ENCODE peak calls at places on chromosomes 12 and 14, in ten cellular contexts. V is Panc1, C is upper lobe of right lung, F is Peyer's patch, I is thoracic aorta, U is mammary epithelial cell, W is body of pancreas, B is lower lobe of right lung, D is cardiac muscle cell, K is dorsolateral prefrontal cortex. R is an unnamed sample.
A peak's percentile ranks its signal among the peaks of the same experiment; 100 is the strongest.

GRCh38 chr12:80580254-80580653 is 127.2 kb upstream of the MYF6 start:
- DNase-seq in V (no peak), C (no peak), F (no peak), I (no peak), U (peak; percentile 80), W (no peak), B (no peak), D (peak; percentile 77), K (no peak), R (no peak)

GRCh38 chr14:62213516-62213915 is 451.3 kb downstream of the SNAPC1 start:
- DNase-seq in V (no peak), C (no peak), F (no peak), I (no peak), U (peak; percentile 80), W (no peak), B (no peak), D (peak; percentile 62), K (no peak), R (no peak)

GRCh38 chr14:35335388-35336092 is 43.4 kb downstream of the PSMA6 start:
- DNase-seq in V (no peak), C (peak; percentile 71), F (peak; percentile 96), I (no peak), U (no peak), W (peak; percentile 88), B (no peak), D (peak; percentile 32), K (no peak), R (no peak)

GRCh38 chr12:18897816-18898215 is 159.9 kb downstream of the CAPZA3 start:
- DNase-seq in V (no peak), C (no peak), F (no peak), I (no peak), U (no peak), W (no peak), B (no peak), D (no peak), K (no peak), R (no peak)

GRCh38 chr14:50025073-50025472 is 91.3 kb downstream of the VCPKMT start:
- DNase-seq in V (no peak), C (no peak), F (no peak), I (no peak), U (no peak), W (no peak), B (no peak), D (no peak), K (no peak), R (no peak)

GRCh38 chr14:99156814-99157213 is 115.2 kb downstream of the BCL11B start:
- DNase-seq in V (no peak), C (no peak), F (no peak), I (no peak), U (no peak), W (no peak), B (no peak), D (no peak), K (no peak), R (no peak)

GRCh38 chr12:46886541-46887041 is 60.8 kb upstream of the SLC38A4 start:
- DNase-seq in V (no peak), C (no peak), F (no peak), I (no peak), U (peak; percentile 85), W (no peak), B (no peak), D (no peak), K (no peak), R (no peak)

GRCh38 chr12:15829949-15830348 is 40.8 kb upstream of the EPS8 start:
- DNase-seq in V (no peak), C (no peak), F (no peak), I (no peak), U (peak; percentile 17), W (no peak), B (no peak), D (peak; percentile 50), K (no peak), R (no peak)

GRCh38 chr12:128259556-128260070 is 7.4 kb upstream of the TMEM132C start:
- DNase-seq in V (no peak), C (no peak), F (no peak), I (no peak), U (no peak), W (peak; percentile 62), B (no peak), D (peak; percentile 12), K (peak; percentile 54), R (no peak)

GRCh38 chr14:51776102-51776894 is 84.1 kb upstream of the GNG2 start:
- DNase-seq in V (no peak), C (no peak), F (peak; percentile 48), I (no peak), U (peak; percentile 55), W (peak; percentile 49), B (no peak), D (peak; percentile 86), K (peak; percentile 63), R (no peak)

GRCh38 chr12:6332459-6332858 is 9.4 kb downstream of the TNFRSF1A start:
- DNase-seq in V (no peak), C (no peak), F (no peak), I (no peak), U (peak; percentile 90), W (no peak), B (no peak), D (peak; percentile 88), K (no peak), R (no peak)

GRCh38 chr14:100620437-100621100 is 33.4 kb upstream of the BEGAIN start:
- DNase-seq in V (no peak), C (peak; percentile 26), F (no peak), I (no peak), U (no peak), W (no peak), B (no peak), D (no peak), K (no peak), R (no peak)

GRCh38 chr12:105289114-105289904 is 41.2 kb upstream of the C12orf75 start:
- DNase-seq in V (no peak), C (no peak), F (no peak), I (no peak), U (no peak), W (no peak), B (no peak), D (no peak), K (no peak), R (no peak)

GRCh38 chr14:30874999-30875787 is 834 bp downstream of the COCH start:
- DNase-seq in V (no peak), C (no peak), F (peak; percentile 48), I (no peak), U (no peak), W (peak; percentile 30), B (no peak), D (no peak), K (no peak), R (no peak)

GRCh38 chr14:30874120-30874998 is at the start of gene COCH:
- DNase-seq in V (no peak), C (peak; percentile 64), F (peak; percentile 57), I (no peak), U (no peak), W (peak; percentile 72), B (peak; percentile 47), D (no peak), K (peak; percentile 48), R (peak; percentile 2)

GRCh38 chr14:30869525-30870150 is 4.7 kb upstream of the COCH start:
- DNase-seq in V (no peak), C (no peak), F (no peak), I (no peak), U (no peak), W (no peak), B (no peak), D (no peak), K (no peak), R (no peak)

GRCh38 chr14:30873308-30874119 is 845 bp upstream of the COCH start:
- DNase-seq in V (no peak), C (no peak), F (no peak), I (no peak), U (no peak), W (no peak), B (no peak), D (no peak), K (no peak), R (no peak)

GRCh38 chr14:30872602-30873001 is 1.8 kb upstream of the COCH start:
- DNase-seq in V (no peak), C (no peak), F (no peak), I (no peak), U (no peak), W (no peak), B (no peak), D (no peak), K (no peak), R (no peak)
- H3K27me3 ChIP-seq in V (peaks cover 10% of the 10 kb centered on the region), C (peaks cover 44% of the 10 kb centered on the region), F (peaks cover 6% of the 10 kb centered on the region), I (peaks cover 10% of the 10 kb centered on the region), U (peaks cover 31% of the 10 kb centered on the region), W (no peaks in the 10 kb centered on the region), B (peaks cover 60% of the 10 kb centered on the region), D (peaks cover 54% of the 10 kb centered on the region), K (peaks cover 29% of the 10 kb centered on the region), R (peaks cover 62% of the 10 kb centered on the region)

GRCh38 chr12:92950011-92950410 is 20.9 kb upstream of the EEA1 start:
- DNase-seq in V (no peak), C (no peak), F (no peak), I (no peak), U (no peak), W (no peak), B (no peak), D (no peak), K (no peak), R (no peak)
- TF ChIP-seq CTCF in V (no peak), C (no peak), F (no peak), I (no peak), U (no peak), W (no peak), B (no peak), D (no peak), K (no peak), R (no peak)

DNA sequence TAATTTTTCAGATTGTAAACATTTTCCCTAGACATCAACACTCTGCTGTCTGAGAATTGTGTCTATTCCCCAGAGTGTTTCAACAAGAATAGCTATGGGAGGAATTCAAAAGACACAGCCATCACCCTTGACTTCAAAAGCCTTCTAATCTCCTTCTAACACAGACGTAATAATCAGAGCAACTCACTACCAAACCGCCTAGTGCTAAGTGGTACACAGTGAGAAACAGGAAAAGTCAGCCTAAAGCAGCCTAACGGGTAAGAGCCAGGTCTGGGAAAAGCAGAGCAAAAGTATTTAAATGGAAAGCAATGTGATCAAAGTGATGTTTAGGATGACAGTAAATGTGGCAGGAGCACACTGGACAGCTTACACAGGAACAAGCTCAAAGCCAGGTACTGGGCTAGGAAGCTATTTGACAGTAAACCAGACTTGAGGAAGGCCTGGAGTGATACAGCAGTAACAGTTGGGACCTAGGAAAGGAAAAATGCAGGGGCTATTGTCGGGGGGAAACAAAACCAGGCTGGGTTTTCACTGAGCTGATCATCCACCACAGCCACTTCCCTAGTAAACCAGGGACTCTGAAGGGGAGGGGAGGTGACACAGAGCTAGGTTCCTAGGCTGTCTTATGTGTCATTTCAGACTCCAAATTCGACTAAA is 29.4 kb downstream of the CORO1C start:
- DNase-seq in V (no peak), C (no peak), F (no peak), I (no peak), U (peak; percentile 45), W (no peak), B (no peak), D (peak; percentile 80), K (no peak), R (no peak)
- H3K27ac ChIP-seq in V (no peak overlapping the region), C (peak overlapping the region; percentile 72), F (peak overlapping the region; percentile 19), I (peak overlapping the region; percentile 78), U (peak overlapping the region; percentile 96), W (no peak overlapping the region), B (peak overlapping the region; percentile 61), D (peak overlapping the region; percentile 99), K (peak overlapping the region; percentile 79), R (no peak overlapping the region)

DNA sequence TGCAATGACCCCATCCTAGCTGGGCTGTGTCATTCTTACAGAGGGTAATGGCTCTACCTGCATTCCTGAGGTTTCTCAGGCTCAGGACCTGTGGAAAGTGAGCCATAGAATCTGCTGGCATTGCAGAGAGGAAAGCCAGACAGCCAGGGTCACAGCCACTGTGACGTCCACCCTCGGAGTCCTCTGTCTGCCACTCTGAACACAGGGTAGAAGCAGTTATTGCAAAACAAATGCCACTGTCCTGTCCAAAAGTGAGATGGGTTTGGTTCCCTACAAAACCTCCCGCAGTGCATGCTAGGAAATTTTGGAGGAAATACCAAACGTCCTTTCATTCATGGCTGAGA is 37.8 kb downstream of the TNFAIP2 start:
- DNase-seq in V (no peak), C (no peak), F (no peak), I (no peak), U (peak; percentile 52), W (no peak), B (no peak), D (peak; percentile 50), K (no peak), R (no peak)
- H3K27me3 ChIP-seq in V (no peaks in the 10 kb centered on the region), C (no peaks in the 10 kb centered on the region), F (no peaks in the 10 kb centered on the region), I (no peaks in the 10 kb centered on the region), U (no peaks in the 10 kb centered on the region), W (no peaks in the 10 kb centered on the region), B (no peaks in the 10 kb centered on the region), D (no peaks in the 10 kb centered on the region), K (no peaks in the 10 kb centered on the region), R (no peaks in the 10 kb centered on the region)

R was measured in CD4-positive, alpha-beta T cell.